ENCODE peak calls at places on chromosome 6, in five cellular contexts. One of them, this sample, is unnamed.

GRCh38 chr6:125114248-125114858 is 39.2 kb upstream of the TPD52L1 start:
- DNase-seq in CD8-positive, alpha-beta T cell: peak; percentile 27
- DNase-seq in stimulated activated CD8-positive, alpha-beta memory T cell treated with anti-CD3 and anti-CD28 coated beads, Interleukin-7, amount 100 ng/mL, for 1 hour: no peak
- DNase-seq in RWPE1: peak; percentile 34
- DNase-seq in naive thymus-derived CD4-positive, alpha-beta T cell: peak; percentile 12
- DNase-seq in this sample: peak; percentile 29

GRCh38 chr6:17816921-17817611 is 110.3 kb upstream of the NUP153 start:
- DNase-seq in CD8-positive, alpha-beta T cell: no peak
- DNase-seq in stimulated activated CD8-positive, alpha-beta memory T cell treated with anti-CD3 and anti-CD28 coated beads, Interleukin-7, amount 100 ng/mL, for 1 hour: no peak
- DNase-seq in RWPE1: no peak
- DNase-seq in naive thymus-derived CD4-positive, alpha-beta T cell: no peak
- DNase-seq in this sample: no peak

GRCh38 chr6:11492444-11493300 is 44.9 kb upstream of the TMEM170B start:
- DNase-seq in CD8-positive, alpha-beta T cell: no peak
- DNase-seq in stimulated activated CD8-positive, alpha-beta memory T cell treated with anti-CD3 and anti-CD28 coated beads, Interleukin-7, amount 100 ng/mL, for 1 hour: no peak
- DNase-seq in RWPE1: no peak
- DNase-seq in naive thymus-derived CD4-positive, alpha-beta T cell: no peak
- DNase-seq in this sample: no peak

GRCh38 chr6:113073611-113074191 is 726.6 kb downstream of the RFPL4B start:
- DNase-seq in CD8-positive, alpha-beta T cell: no peak
- DNase-seq in stimulated activated CD8-positive, alpha-beta memory T cell treated with anti-CD3 and anti-CD28 coated beads, Interleukin-7, amount 100 ng/mL, for 1 hour: no peak
- DNase-seq in RWPE1: peak; percentile 8
- DNase-seq in naive thymus-derived CD4-positive, alpha-beta T cell: no peak
- DNase-seq in this sample: no peak

GRCh38 chr6:136111831-136112230 is 138.3 kb downstream of the MTFR2 start:
- DNase-seq in CD8-positive, alpha-beta T cell: no peak
- DNase-seq in stimulated activated CD8-positive, alpha-beta memory T cell treated with anti-CD3 and anti-CD28 coated beads, Interleukin-7, amount 100 ng/mL, for 1 hour: no peak
- DNase-seq in RWPE1: no peak
- DNase-seq in naive thymus-derived CD4-positive, alpha-beta T cell: no peak
- DNase-seq in this sample: no peak

GRCh38 chr6:138403324-138403800 is 661 bp upstream of the HEBP2 start:
- DNase-seq in CD8-positive, alpha-beta T cell: peak; percentile 33
- DNase-seq in stimulated activated CD8-positive, alpha-beta memory T cell treated with anti-CD3 and anti-CD28 coated beads, Interleukin-7, amount 100 ng/mL, for 1 hour: no peak
- DNase-seq in RWPE1: peak; percentile 13
- DNase-seq in naive thymus-derived CD4-positive, alpha-beta T cell: peak; percentile 6
- DNase-seq in this sample: peak; percentile 37

GRCh38 chr6:11996751-11997150 is 15.4 kb upstream of the HIVEP1 start:
- DNase-seq in CD8-positive, alpha-beta T cell: no peak
- DNase-seq in stimulated activated CD8-positive, alpha-beta memory T cell treated with anti-CD3 and anti-CD28 coated beads, Interleukin-7, amount 100 ng/mL, for 1 hour: no peak
- DNase-seq in RWPE1: no peak
- DNase-seq in naive thymus-derived CD4-positive, alpha-beta T cell: no peak
- DNase-seq in this sample: no peak

GRCh38 chr6:43952746-43953145 is 174.5 kb downstream of the MRPL14 start:
- DNase-seq in CD8-positive, alpha-beta T cell: no peak
- DNase-seq in stimulated activated CD8-positive, alpha-beta memory T cell treated with anti-CD3 and anti-CD28 coated beads, Interleukin-7, amount 100 ng/mL, for 1 hour: no peak
- DNase-seq in RWPE1: no peak
- DNase-seq in naive thymus-derived CD4-positive, alpha-beta T cell: no peak
- DNase-seq in this sample: no peak

GRCh38 chr6:116016846-116017545 is 43.7 kb downstream of the FRK start:
- DNase-seq in CD8-positive, alpha-beta T cell: no peak
- DNase-seq in stimulated activated CD8-positive, alpha-beta memory T cell treated with anti-CD3 and anti-CD28 coated beads, Interleukin-7, amount 100 ng/mL, for 1 hour: no peak
- DNase-seq in RWPE1: no peak
- DNase-seq in naive thymus-derived CD4-positive, alpha-beta T cell: no peak
- DNase-seq in this sample: no peak

This sample was measured in immature natural killer cell.